ENCODE peak calls at places on chromosome 11, in four cellular contexts. K is pancreas; W is CD4-positive, alpha-beta memory T cell; N is dorsolateral prefrontal cortex. S is an unnamed sample. For H3K27me3, the result is how much of the 10 kb centered on the place peaks cover.

GRCh38 chr11:5550440-5551095 is 2.2 kb upstream of the OR52H1 start:
- DNase-seq in W (no peak), K (no peak), N (no peak), S (no peak)

GRCh38 chr11:65434057-65434666 is 11.6 kb downstream of the NEAT1 start:
- DNase-seq in N (no peak), W (no peak), K (no peak), S (no peak)

GRCh38 chr11:121829159-121829643 is 286.8 kb downstream of the BLID start:
- DNase-seq in K (no peak), W (no peak), N (no peak), S (no peak)

GRCh38 chr11:29623144-29623722 is 393.6 kb downstream of the KCNA4 start:
- DNase-seq in N (no peak), W (no peak), K (no peak), S (no peak)

GRCh38 chr11:72581067-72581466 is 93.2 kb downstream of the PDE2A start:
- DNase-seq in W (no peak), N (no peak), K (peak), S (no peak)

GRCh38 chr11:108559904-108560303 is 33.7 kb downstream of the EXPH5 start:
- DNase-seq in K (no peak), W (no peak), N (no peak), S (no peak)

GRCh38 chr11:105071060-105071732 is 26.1 kb upstream of the CARD16 start:
- DNase-seq in K (no peak), W (peak), N (no peak), S (peak)

GRCh38 chr11:97743205-97743742 is 1277.5 kb upstream of the CNTN5 start:
- DNase-seq in K (no peak), W (no peak), N (no peak), S (no peak)

GRCh38 chr11:98798333-98798732 is 222.4 kb upstream of the CNTN5 start:
- DNase-seq in W (no peak), N (no peak), K (no peak), S (no peak)

DNA sequence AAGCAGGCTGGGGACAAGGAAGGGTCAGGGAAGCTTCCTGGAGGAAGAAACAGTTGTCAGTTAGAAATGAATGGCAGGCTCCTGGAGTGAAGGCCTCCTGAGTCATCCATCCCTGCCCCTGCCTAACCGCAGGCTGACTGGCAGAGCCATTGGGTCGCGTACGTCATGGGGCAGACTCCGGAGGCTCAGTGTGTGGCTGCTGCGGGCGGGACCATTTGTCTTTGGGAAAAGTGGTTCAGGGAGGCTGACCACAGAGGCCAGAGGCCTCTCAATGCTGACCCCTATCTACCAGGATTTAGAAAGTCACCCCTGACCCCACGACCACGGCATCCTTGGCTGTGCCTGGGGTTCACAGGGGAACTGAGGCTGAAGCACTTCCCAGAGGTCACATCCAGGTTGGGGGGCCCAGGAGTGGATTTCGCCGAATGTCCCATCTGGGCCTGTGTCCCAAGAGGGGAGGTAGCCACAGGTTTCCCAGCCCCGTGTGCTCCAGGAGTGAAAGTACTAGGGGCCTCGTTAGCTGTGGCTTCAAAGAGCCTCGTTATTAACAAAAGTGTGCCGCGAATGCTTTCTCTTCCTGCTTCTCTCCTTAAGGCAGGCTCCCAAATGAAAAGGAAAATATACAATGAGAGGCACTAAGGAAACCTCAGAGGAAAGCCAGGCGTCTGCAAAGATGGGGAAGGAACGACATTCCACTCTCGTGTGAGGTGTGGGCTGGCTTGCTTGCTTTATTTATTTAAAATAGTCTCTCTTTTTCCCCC is 58.9 kb downstream of the FLRT1 start:
- DNase-seq in W (no peak), K (no peak), N (no peak), S (no peak)
- H3K27me3 ChIP-seq in W (under half), K (under half), N (under half), S (under half)

GRCh38 chr11:2451336-2451735 is 6.5 kb downstream of the KCNQ1 start:
- DNase-seq in K (peak), W (no peak), N (peak), S (no peak)
- H3K27me3 ChIP-seq in K (under half), W (under half), N (under half), S (under half)

GRCh38 chr11:57476223-57476882 is 16.0 kb downstream of the RTN4RL2 start:
- DNase-seq in N (no peak), K (peak), W (peak), S (peak)

GRCh38 chr11:57475671-57476222 is 15.4 kb downstream of the RTN4RL2 start:
- DNase-seq in W (no peak), K (no peak), N (no peak), S (no peak)

GRCh38 chr11:57477507-57478189 is 17.3 kb downstream of the RTN4RL2 start:
- DNase-seq in W (no peak), K (no peak), N (no peak), S (no peak)

GRCh38 chr11:57475191-57475590 is 14.9 kb downstream of the RTN4RL2 start:
- DNase-seq in K (no peak), W (no peak), N (no peak), S (no peak)

GRCh38 chr11:57476883-57477506 is 16.7 kb downstream of the RTN4RL2 start:
- DNase-seq in K (peak), W (no peak), N (no peak), S (no peak)
- H3K27me3 ChIP-seq in K (under half), W (under half), N (under half), S (under half)

DNA sequence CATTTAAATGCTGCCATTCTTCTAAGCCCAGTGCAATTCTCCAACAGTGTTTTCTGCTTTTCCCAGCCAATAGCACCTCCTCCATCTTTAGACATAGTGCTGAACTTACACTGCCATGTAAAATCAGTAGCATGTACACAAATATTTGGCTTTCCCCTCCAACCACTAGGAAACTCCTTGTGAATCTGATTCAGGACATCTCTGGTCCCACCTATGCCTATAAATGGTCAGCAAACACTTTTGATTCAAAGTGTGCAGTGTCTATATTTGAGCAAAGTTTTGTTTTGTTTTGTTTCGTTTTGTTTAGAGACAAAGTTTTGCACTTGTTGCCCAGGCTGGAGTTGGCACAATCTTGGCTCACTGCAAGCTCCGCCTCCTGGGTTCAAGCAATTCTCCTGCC is 24.8 kb downstream of the YPEL4 start:
- DNase-seq in W (no peak), N (no peak), K (no peak), S (no peak)
- H3K27me3 ChIP-seq in W (under half), N (under half), K (under half), S (under half)

S was measured in CD4-positive, CD25-positive, alpha-beta regulatory T cell.